ENCODE peak calls at places on chromosome 1, in four cellular contexts. One of them, this sample, is unnamed.

GRCh38 chr1:19450811-19451564 is 34.4 kb downstream of the CAPZB start:
- DNase-seq in CD8-positive, alpha-beta T cell: no peak
- DNase-seq in EH: peak; percentile 97
- DNase-seq in dorsolateral prefrontal cortex: no peak
- DNase-seq in this sample: no peak

GRCh38 chr1:19311931-19312781 is at the start of the genes AKR7A2 and SLC66A1:
- DNase-seq in CD8-positive, alpha-beta T cell: peak; percentile 90
- DNase-seq in EH: peak; percentile 94
- DNase-seq in dorsolateral prefrontal cortex: peak; percentile 97
- DNase-seq in this sample: peak; percentile 99

GRCh38 chr1:63874278-63874880 is 100.6 kb downstream of the ROR1 start:
- DNase-seq in CD8-positive, alpha-beta T cell: no peak
- DNase-seq in EH: peak; percentile 27
- DNase-seq in dorsolateral prefrontal cortex: no peak
- DNase-seq in this sample: no peak

GRCh38 chr1:245537992-245538391 is 383.2 kb downstream of the KIF26B start:
- DNase-seq in CD8-positive, alpha-beta T cell: no peak
- DNase-seq in EH: peak; percentile 39
- DNase-seq in dorsolateral prefrontal cortex: no peak
- DNase-seq in this sample: no peak

GRCh38 chr1:36464605-36465393 is 615 bp upstream of the MRPS15 start:
- DNase-seq in CD8-positive, alpha-beta T cell: no peak
- DNase-seq in EH: no peak
- DNase-seq in dorsolateral prefrontal cortex: no peak
- DNase-seq in this sample: no peak

GRCh38 chr1:41319803-41320711 is 41.2 kb upstream of the FOXO6 start:
- DNase-seq in CD8-positive, alpha-beta T cell: no peak
- DNase-seq in EH: no peak
- DNase-seq in dorsolateral prefrontal cortex: no peak
- DNase-seq in this sample: no peak

GRCh38 chr1:175383239-175383638 is 190.7 kb upstream of the KIAA0040 start:
- DNase-seq in CD8-positive, alpha-beta T cell: no peak
- DNase-seq in EH: no peak
- DNase-seq in dorsolateral prefrontal cortex: no peak
- DNase-seq in this sample: no peak

GRCh38 chr1:20342294-20343148 is 51.8 kb downstream of the VWA5B1 start:
- DNase-seq in CD8-positive, alpha-beta T cell: no peak
- DNase-seq in EH: no peak
- DNase-seq in dorsolateral prefrontal cortex: no peak
- DNase-seq in this sample: no peak

GRCh38 chr1:168431882-168432281 is 111.9 kb downstream of the XCL2 start:
- DNase-seq in CD8-positive, alpha-beta T cell: no peak
- DNase-seq in EH: no peak
- DNase-seq in dorsolateral prefrontal cortex: no peak
- DNase-seq in this sample: no peak

GRCh38 chr1:106768077-106768476 is 288.4 kb upstream of the PRMT6 start:
- DNase-seq in CD8-positive, alpha-beta T cell: no peak
- DNase-seq in EH: no peak
- DNase-seq in dorsolateral prefrontal cortex: no peak
- DNase-seq in this sample: no peak

GRCh38 chr1:67616394-67616985 is 68.5 kb upstream of the GADD45A start:
- DNase-seq in CD8-positive, alpha-beta T cell: no peak
- DNase-seq in EH: peak; percentile 32
- DNase-seq in dorsolateral prefrontal cortex: no peak
- DNase-seq in this sample: no peak

GRCh38 chr1:167401260-167401873 is 117.0 kb downstream of the CD247 start:
- DNase-seq in CD8-positive, alpha-beta T cell: peak; percentile 45
- DNase-seq in EH: peak; percentile 47
- DNase-seq in dorsolateral prefrontal cortex: no peak
- DNase-seq in this sample: peak; percentile 53

GRCh38 chr1:49085079-49085478 is 308.4 kb upstream of the BEND5 start:
- DNase-seq in CD8-positive, alpha-beta T cell: no peak
- DNase-seq in EH: no peak
- DNase-seq in dorsolateral prefrontal cortex: no peak
- DNase-seq in this sample: no peak

GRCh38 chr1:202968895-202969295 is 1.8 kb upstream of the CYB5R1 start:
- DNase-seq in CD8-positive, alpha-beta T cell: peak; percentile 14
- DNase-seq in EH: peak; percentile 69
- DNase-seq in dorsolateral prefrontal cortex: no peak
- DNase-seq in this sample: no peak

GRCh38 chr1:115312752-115313151 is 25.3 kb downstream of the NGF start:
- DNase-seq in CD8-positive, alpha-beta T cell: no peak
- DNase-seq in EH: peak; percentile 35
- DNase-seq in dorsolateral prefrontal cortex: no peak
- DNase-seq in this sample: no peak

GRCh38 chr1:186875874-186876273 is 47.1 kb downstream of the PLA2G4A start:
- DNase-seq in CD8-positive, alpha-beta T cell: no peak
- DNase-seq in EH: no peak
- DNase-seq in dorsolateral prefrontal cortex: no peak
- DNase-seq in this sample: no peak

This sample was measured in left lung.